ENCODE peak calls at places on chromosomes 13 and 19, in ten cellular contexts. A is cardiac fibroblast; J is epithelial cell of esophagus; G is GM13977; K is CD8-positive, alpha-beta T cell; Y is IMR-90; D is fibroblast of lung; U is D721Med; P is neural crest cell; Q is fibroblast of mammary gland. M is an unnamed sample.

GRCh38 chr13:59950201-59950730 is 213.5 kb downstream of the DIAPH3 start:
- DNase-seq in A (no peak), J (no peak), G (no peak), K (no peak), Y (peak; percentile 15), D (peak; percentile 13), U (no peak), P (no peak), Q (peak; percentile 33), M (no peak)

GRCh38 chr19:31211088-31211487 is 138.1 kb downstream of the TSHZ3 start:
- DNase-seq in A (no peak), J (no peak), G (no peak), K (no peak), Y (no peak), D (no peak), U (no peak), P (no peak), Q (no peak), M (no peak)

GRCh38 chr19:19613456-19613855 is 5.0 kb downstream of the PBX4 start:
- DNase-seq in A (no peak), J (peak; percentile 71), G (no peak), K (no peak), Y (no peak), D (no peak), U (no peak), P (no peak), Q (no peak), M (no peak)

GRCh38 chr19:6528544-6529121 is 2.2 kb upstream of the TNFSF9 start:
- DNase-seq in A (peak; percentile 52), J (no peak), G (no peak), K (no peak), Y (no peak), D (no peak), U (no peak), P (no peak), Q (no peak), M (no peak)

GRCh38 chr19:50330365-50331078 is 1.3 kb upstream of the KCNC3 start:
- DNase-seq in A (peak; percentile 41), J (no peak), G (peak; percentile 93), K (peak; percentile 64), Y (peak; percentile 1), D (no peak), U (peak; percentile 88), P (peak; percentile 86), Q (peak; percentile 26), M (no peak)

GRCh38 chr19:40700083-40700482 is 9.6 kb upstream of the NUMBL start:
- DNase-seq in A (no peak), J (no peak), G (no peak), K (no peak), Y (no peak), D (no peak), U (no peak), P (no peak), Q (no peak), M (no peak)

GRCh38 chr13:47039106-47039505 is 142.3 kb upstream of the HTR2A start:
- DNase-seq in A (peak; percentile 60), J (peak; percentile 81), G (no peak), K (no peak), Y (peak; percentile 89), D (peak; percentile 80), U (no peak), P (no peak), Q (peak; percentile 93), M (no peak)

GRCh38 chr13:100922599-100922998 is 248.0 kb upstream of the TMTC4 start:
- DNase-seq in A (no peak), J (no peak), G (no peak), K (no peak), Y (peak; percentile 4), D (no peak), U (no peak), P (no peak), Q (peak; percentile 4), M (no peak)

DNA sequence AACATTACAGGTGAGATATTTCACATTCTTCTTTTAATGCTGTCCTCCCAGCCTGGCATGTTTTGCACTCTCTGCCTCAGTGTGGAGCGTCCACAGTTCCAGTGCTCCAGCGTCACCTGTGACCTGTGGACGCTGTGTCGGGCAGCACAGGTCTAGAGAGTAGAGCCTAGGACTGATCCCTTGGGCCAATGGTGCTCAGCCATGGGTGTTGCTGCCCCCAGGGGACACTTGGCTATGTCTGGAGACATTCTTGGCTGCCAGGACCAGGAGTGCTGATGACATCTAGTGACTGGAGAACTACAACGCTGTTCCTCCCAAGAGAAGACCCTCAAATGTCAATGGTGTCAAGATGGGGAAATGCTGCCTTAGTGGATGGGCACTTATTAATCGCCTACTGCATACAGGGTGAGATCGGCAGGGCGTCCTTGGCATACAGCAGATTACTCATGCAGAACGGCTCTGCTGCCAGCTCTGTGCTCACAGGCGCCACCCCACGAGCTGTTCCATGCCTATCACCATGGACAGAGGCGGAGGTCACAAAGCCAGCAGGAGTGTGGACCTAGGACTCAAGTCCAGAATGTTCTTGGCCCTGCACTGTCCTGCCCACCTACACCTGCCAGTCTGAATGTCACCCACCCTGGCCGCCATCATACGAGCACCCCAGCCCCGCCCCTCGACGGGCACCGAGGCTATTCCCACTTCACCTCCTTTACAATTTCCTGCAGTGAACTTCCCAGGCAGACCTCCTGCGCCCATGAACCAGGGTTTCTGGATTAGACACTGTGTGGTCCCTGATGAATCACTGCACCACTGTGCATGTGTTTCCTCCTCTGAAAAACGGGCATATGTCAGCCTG is 13.9 kb upstream of the MADCAM1 start:
- DNase-seq in A (no peak), J (no peak), G (no peak), K (no peak), Y (no peak), D (no peak), U (no peak), P (no peak), Q (no peak), M (no peak)
- TF ChIP-seq CTCF in A (peak; percentile 14), J (no peak), G (no peak), K (no peak), Y (no peak), D (no peak), U (no peak), P (no peak), Q (no peak), M (no peak)

GRCh38 chr19:12886943-12887747 is at the start of gene KLF1:
- DNase-seq in A (no peak), J (no peak), G (no peak), K (no peak), Y (no peak), D (no peak), U (no peak), P (no peak), Q (no peak), M (no peak)

GRCh38 chr19:12884627-12884925 is 2.4 kb downstream of the KLF1 start:
- DNase-seq in A (no peak), J (no peak), G (no peak), K (no peak), Y (no peak), D (no peak), U (no peak), P (no peak), Q (no peak), M (no peak)

GRCh38 chr19:12884926-12885748 is 1.9 kb downstream of the KLF1 start:
- DNase-seq in A (peak; percentile 65), J (peak; percentile 93), G (peak; percentile 83), K (peak; percentile 68), Y (peak; percentile 28), D (peak; percentile 46), U (no peak), P (peak; percentile 48), Q (peak; percentile 46), M (peak; percentile 77)

GRCh38 chr19:12884202-12884601 is 2.8 kb downstream of the KLF1 start:
- DNase-seq in A (no peak), J (no peak), G (no peak), K (no peak), Y (no peak), D (no peak), U (no peak), P (no peak), Q (no peak), M (no peak)

DNA sequence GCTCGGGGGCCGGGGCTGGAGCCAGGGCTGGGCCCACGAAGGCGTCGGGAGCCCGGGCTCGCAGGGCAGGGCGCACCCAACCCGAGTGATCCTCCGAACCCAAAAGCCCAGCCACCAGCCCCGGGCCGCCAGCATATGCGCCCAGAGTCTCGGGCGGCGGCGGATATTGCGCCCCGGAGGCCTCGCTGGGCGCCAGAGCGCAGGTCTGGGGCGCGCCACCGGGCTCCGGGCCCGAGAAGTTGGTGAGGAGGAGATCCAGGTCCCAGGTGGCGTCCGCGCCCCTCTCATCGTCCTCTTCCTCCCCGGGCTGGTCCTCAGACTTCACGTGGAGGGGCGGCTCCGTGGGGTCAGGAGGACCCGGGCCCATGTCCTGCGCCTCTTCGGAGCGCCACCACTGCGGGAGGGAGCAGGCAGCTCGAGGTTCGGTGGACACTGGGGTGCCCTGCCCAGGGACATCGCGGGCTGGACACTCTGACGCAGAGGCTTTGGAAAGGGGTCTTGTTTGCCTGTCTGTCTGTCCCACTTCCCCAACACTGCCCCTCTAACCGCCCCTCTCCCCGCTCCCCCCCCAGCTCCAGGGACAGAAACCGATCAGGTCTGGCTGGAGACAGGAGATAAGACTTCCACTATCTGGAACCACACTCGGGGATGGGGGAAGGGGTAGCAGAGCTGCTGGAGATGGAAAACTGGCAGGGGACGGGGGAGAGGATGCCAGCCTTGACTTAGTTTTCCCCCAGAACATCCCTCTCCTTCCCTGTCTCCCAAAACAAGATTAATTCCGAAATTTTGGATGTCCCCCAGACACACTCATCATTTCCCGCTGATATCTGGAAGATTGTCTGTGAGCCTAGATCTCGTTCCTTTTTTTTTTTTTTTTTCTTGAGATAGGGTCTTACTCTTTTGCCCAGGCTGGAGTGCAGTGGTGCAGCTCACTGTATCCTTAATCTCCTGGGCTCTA is 973 bp downstream of the KLF1 start:
- DNase-seq in A (no peak), J (no peak), G (no peak), K (no peak), Y (no peak), D (no peak), U (no peak), P (no peak), Q (no peak), M (no peak)
- TF ChIP-seq CTCF in A (no peak), J (no peak), G (no peak), K (no peak), Y (no peak), D (no peak), U (no peak), P (no peak), Q (no peak), M (peak; percentile 35)

GRCh38 chr13:51832471-51833152 is 12.4 kb downstream of the TMEM272 start:
- DNase-seq in A (peak; percentile 62), J (peak; percentile 41), G (peak; percentile 62), K (peak; percentile 35), Y (peak; percentile 8), D (peak; percentile 28), U (no peak), P (no peak), Q (peak; percentile 31), M (no peak)
- TF ChIP-seq CTCF in A (peak; percentile 45), J (peak; percentile 49), G (peak; percentile 54), K (peak; percentile 62), Y (peak; percentile 38), D (peak; percentile 49), U (peak; percentile 38), P (peak; percentile 39), Q (peak; percentile 30), M (no peak)

GRCh38 chr19:43489310-43489709 is 15.2 kb downstream of the PHLDB3 start:
- DNase-seq in A (no peak), J (no peak), G (peak; percentile 71), K (no peak), Y (no peak), D (no peak), U (no peak), P (no peak), Q (no peak), M (no peak)

GRCh38 chr19:43486412-43486811 is 18.1 kb downstream of the PHLDB3 start:
- DNase-seq in A (no peak), J (no peak), G (no peak), K (no peak), Y (no peak), D (no peak), U (no peak), P (no peak), Q (no peak), M (no peak)

GRCh38 chr19:43490759-43491158 is 13.8 kb downstream of the PHLDB3 start:
- DNase-seq in A (no peak), J (no peak), G (no peak), K (no peak), Y (no peak), D (no peak), U (no peak), P (no peak), Q (no peak), M (no peak)

GRCh38 chr19:43488179-43488578 is 16.4 kb downstream of the PHLDB3 start:
- DNase-seq in A (no peak), J (no peak), G (no peak), K (no peak), Y (no peak), D (no peak), U (no peak), P (no peak), Q (no peak), M (no peak)

DNA sequence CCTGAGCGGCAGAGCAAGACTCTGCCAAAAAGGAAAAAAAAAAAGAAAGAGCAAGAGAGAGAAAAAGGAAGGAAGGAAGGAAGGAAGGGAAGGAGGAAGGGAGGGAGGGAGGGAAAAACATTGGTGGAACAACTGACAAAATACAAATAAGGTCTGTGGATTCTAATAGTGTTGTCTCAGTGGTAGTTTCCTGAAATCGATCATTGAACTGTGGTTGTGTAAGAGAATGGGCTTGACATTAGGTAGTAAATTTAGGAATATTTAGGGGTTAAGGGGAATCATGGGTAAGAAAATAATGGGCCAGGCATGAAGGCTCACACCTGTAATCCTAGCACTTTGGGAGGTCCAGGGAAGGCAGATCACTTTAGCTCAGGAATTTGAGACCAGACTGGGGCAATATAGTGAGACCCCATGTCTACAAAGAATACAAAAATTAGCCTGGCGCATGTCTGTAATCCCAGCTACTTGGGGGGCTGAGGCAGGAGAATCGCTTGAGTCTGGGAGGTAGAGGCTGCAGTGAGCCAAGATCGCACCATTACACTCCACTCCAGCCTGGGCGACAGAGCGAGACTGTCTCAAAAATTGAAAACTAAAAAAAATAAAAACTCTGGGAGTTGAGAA is 14.5 kb downstream of the PHLDB3 start:
- DNase-seq in A (no peak), J (no peak), G (no peak), K (no peak), Y (no peak), D (no peak), U (no peak), P (no peak), Q (no peak), M (no peak)
- TF ChIP-seq CTCF in A (no peak), J (no peak), G (no peak), K (no peak), Y (no peak), D (no peak), U (no peak), P (no peak), Q (no peak), M (no peak)